ENCODE peak calls at places on chromosomes 3 and 15, in nine cellular contexts. One of them, this sample, is unnamed.

GRCh38 chr3:4581905-4582611 is 88.9 kb downstream of the ITPR1 start:
- DNase-seq in KBM-7: peak; percentile 46
- DNase-seq in activated CD4-positive, alpha-beta T cell treated with anti-CD3 and anti-CD28 coated beads for 24 hours: no peak
- DNase-seq in AG20443: no peak
- DNase-seq in posterior vena cava: no peak
- DNase-seq in G401: no peak
- DNase-seq in ELR: no peak
- DNase-seq in adipocyte: no peak
- DNase-seq in foreskin fibroblast: no peak
- DNase-seq in this sample: no peak

GRCh38 chr3:171142985-171143384 is 116.5 kb upstream of the SLC2A2 start:
- DNase-seq in KBM-7: no peak
- DNase-seq in activated CD4-positive, alpha-beta T cell treated with anti-CD3 and anti-CD28 coated beads for 24 hours: no peak
- DNase-seq in AG20443: peak; percentile 71
- DNase-seq in posterior vena cava: no peak
- DNase-seq in G401: no peak
- DNase-seq in ELR: no peak
- DNase-seq in adipocyte: peak; percentile 29
- DNase-seq in foreskin fibroblast: peak; percentile 31
- DNase-seq in this sample: peak; percentile 71

GRCh38 chr3:10546887-10547286 is 41.5 kb upstream of the ATP2B2 start:
- DNase-seq in KBM-7: no peak
- DNase-seq in activated CD4-positive, alpha-beta T cell treated with anti-CD3 and anti-CD28 coated beads for 24 hours: no peak
- DNase-seq in AG20443: no peak
- DNase-seq in posterior vena cava: no peak
- DNase-seq in G401: peak; percentile 87
- DNase-seq in ELR: no peak
- DNase-seq in adipocyte: no peak
- DNase-seq in foreskin fibroblast: no peak
- DNase-seq in this sample: no peak

GRCh38 chr3:138781012-138781470 is 53.7 kb downstream of the PIK3CB start:
- DNase-seq in KBM-7: peak; percentile 43
- DNase-seq in activated CD4-positive, alpha-beta T cell treated with anti-CD3 and anti-CD28 coated beads for 24 hours: no peak
- DNase-seq in AG20443: no peak
- DNase-seq in posterior vena cava: no peak
- DNase-seq in G401: no peak
- DNase-seq in ELR: no peak
- DNase-seq in adipocyte: no peak
- DNase-seq in foreskin fibroblast: no peak
- DNase-seq in this sample: peak; percentile 24

GRCh38 chr3:23648965-23649328 is 156.8 kb upstream of the UBE2E1 start:
- DNase-seq in KBM-7: no peak
- DNase-seq in activated CD4-positive, alpha-beta T cell treated with anti-CD3 and anti-CD28 coated beads for 24 hours: no peak
- DNase-seq in AG20443: no peak
- DNase-seq in posterior vena cava: no peak
- DNase-seq in G401: no peak
- DNase-seq in ELR: no peak
- DNase-seq in adipocyte: no peak
- DNase-seq in foreskin fibroblast: peak; percentile 69
- DNase-seq in this sample: no peak

GRCh38 chr3:59816312-59816711 is 766.5 kb upstream of the CFAP20DC start:
- DNase-seq in KBM-7: no peak
- DNase-seq in activated CD4-positive, alpha-beta T cell treated with anti-CD3 and anti-CD28 coated beads for 24 hours: no peak
- DNase-seq in AG20443: no peak
- DNase-seq in posterior vena cava: no peak
- DNase-seq in G401: no peak
- DNase-seq in ELR: no peak
- DNase-seq in adipocyte: no peak
- DNase-seq in foreskin fibroblast: no peak
- DNase-seq in this sample: no peak

GRCh38 chr15:67840747-67841634 is 1.1 kb upstream of the RNU6-1 start:
- DNase-seq in KBM-7: peak; percentile 81
- DNase-seq in activated CD4-positive, alpha-beta T cell treated with anti-CD3 and anti-CD28 coated beads for 24 hours: no peak
- DNase-seq in AG20443: peak; percentile 77
- DNase-seq in posterior vena cava: peak; percentile 85
- DNase-seq in G401: peak; percentile 59
- DNase-seq in ELR: peak; percentile 55
- DNase-seq in adipocyte: peak; percentile 78
- DNase-seq in foreskin fibroblast: peak; percentile 69
- DNase-seq in this sample: peak; percentile 43

GRCh38 chr15:96802870-96803269 is 472.4 kb downstream of the NR2F2 start:
- DNase-seq in KBM-7: no peak
- DNase-seq in activated CD4-positive, alpha-beta T cell treated with anti-CD3 and anti-CD28 coated beads for 24 hours: no peak
- DNase-seq in AG20443: no peak
- DNase-seq in posterior vena cava: no peak
- DNase-seq in G401: no peak
- DNase-seq in ELR: no peak
- DNase-seq in adipocyte: no peak
- DNase-seq in foreskin fibroblast: no peak
- DNase-seq in this sample: no peak

GRCh38 chr3:39294446-39295183 is 14.8 kb upstream of the CX3CR1 start:
- DNase-seq in KBM-7: no peak
- DNase-seq in activated CD4-positive, alpha-beta T cell treated with anti-CD3 and anti-CD28 coated beads for 24 hours: no peak
- DNase-seq in AG20443: no peak
- DNase-seq in posterior vena cava: no peak
- DNase-seq in G401: no peak
- DNase-seq in ELR: no peak
- DNase-seq in adipocyte: no peak
- DNase-seq in foreskin fibroblast: no peak
- DNase-seq in this sample: no peak

GRCh38 chr3:12601072-12601471 is 44.2 kb downstream of the MKRN2 start:
- DNase-seq in KBM-7: no peak
- DNase-seq in activated CD4-positive, alpha-beta T cell treated with anti-CD3 and anti-CD28 coated beads for 24 hours: no peak
- DNase-seq in AG20443: no peak
- DNase-seq in posterior vena cava: no peak
- DNase-seq in G401: no peak
- DNase-seq in ELR: peak; percentile 16
- DNase-seq in adipocyte: no peak
- DNase-seq in foreskin fibroblast: no peak
- DNase-seq in this sample: no peak

GRCh38 chr3:22156868-22157267 is 405.9 kb upstream of the ZNF385D start:
- DNase-seq in KBM-7: peak; percentile 6
- DNase-seq in activated CD4-positive, alpha-beta T cell treated with anti-CD3 and anti-CD28 coated beads for 24 hours: no peak
- DNase-seq in AG20443: no peak
- DNase-seq in posterior vena cava: no peak
- DNase-seq in G401: no peak
- DNase-seq in ELR: no peak
- DNase-seq in adipocyte: no peak
- DNase-seq in foreskin fibroblast: no peak
- DNase-seq in this sample: no peak

GRCh38 chr3:172014145-172014544 is 25.2 kb upstream of the FNDC3B start:
- DNase-seq in KBM-7: no peak
- DNase-seq in activated CD4-positive, alpha-beta T cell treated with anti-CD3 and anti-CD28 coated beads for 24 hours: no peak
- DNase-seq in AG20443: no peak
- DNase-seq in posterior vena cava: no peak
- DNase-seq in G401: no peak
- DNase-seq in ELR: no peak
- DNase-seq in adipocyte: no peak
- DNase-seq in foreskin fibroblast: no peak
- DNase-seq in this sample: no peak

GRCh38 chr3:135487261-135487660 is 478.3 kb upstream of the PPP2R3A start:
- DNase-seq in KBM-7: no peak
- DNase-seq in activated CD4-positive, alpha-beta T cell treated with anti-CD3 and anti-CD28 coated beads for 24 hours: no peak
- DNase-seq in AG20443: no peak
- DNase-seq in posterior vena cava: no peak
- DNase-seq in G401: no peak
- DNase-seq in ELR: no peak
- DNase-seq in adipocyte: no peak
- DNase-seq in foreskin fibroblast: no peak
- DNase-seq in this sample: no peak

GRCh38 chr3:126954141-126954845 is 28.6 kb upstream of the PLXNA1 start:
- DNase-seq in KBM-7: no peak
- DNase-seq in activated CD4-positive, alpha-beta T cell treated with anti-CD3 and anti-CD28 coated beads for 24 hours: no peak
- DNase-seq in AG20443: peak; percentile 21
- DNase-seq in posterior vena cava: peak; percentile 69
- DNase-seq in G401: no peak
- DNase-seq in ELR: peak; percentile 63
- DNase-seq in adipocyte: no peak
- DNase-seq in foreskin fibroblast: no peak
- DNase-seq in this sample: no peak

GRCh38 chr3:64859625-64860590 is 172.1 kb upstream of the ADAMTS9 start:
- DNase-seq in KBM-7: peak; percentile 3
- DNase-seq in activated CD4-positive, alpha-beta T cell treated with anti-CD3 and anti-CD28 coated beads for 24 hours: no peak
- DNase-seq in AG20443: peak; percentile 17
- DNase-seq in posterior vena cava: no peak
- DNase-seq in G401: no peak
- DNase-seq in ELR: no peak
- DNase-seq in adipocyte: peak; percentile 25
- DNase-seq in foreskin fibroblast: peak; percentile 42
- DNase-seq in this sample: peak; percentile 35